ENCODE peak calls at places on chromosome 4, in nine cellular contexts. Y is GM06990, P is choroid plexus epithelial cell, Q is AG04450, M is MM.1S, V is lower lobe of right lung, E is neural progenitor cell, Z is heart right ventricle, S is dorsolateral prefrontal cortex. I is an unnamed sample.

GRCh38 chr4:120071192-120071795 is 4.6 kb upstream of the MAD2L1 start:
- DNase-seq in E (peak; percentile 59), Q (no peak), S (no peak), Z (no peak), P (peak; percentile 91), V (no peak), Y (peak; percentile 15), M (peak; percentile 74), I (peak; percentile 37)

GRCh38 chr4:183960912-183961569 is 55.9 kb downstream of the STOX2 start:
- DNase-seq in S (no peak), Z (no peak), M (no peak), E (no peak), Q (no peak), Y (no peak), P (no peak), V (no peak), I (no peak)

GRCh38 chr4:1777822-1778641 is 15.1 kb upstream of the FGFR3 start:
- DNase-seq in V (no peak), Z (no peak), M (no peak), Y (no peak), Q (no peak), E (peak; percentile 97), S (peak; percentile 61), P (peak; percentile 19), I (peak; percentile 86)

GRCh38 chr4:141560056-141560455 is 76.3 kb upstream of the IL15 start:
- DNase-seq in P (no peak), Z (no peak), E (no peak), M (no peak), V (no peak), Y (no peak), Q (no peak), S (no peak), I (no peak)

GRCh38 chr4:37000281-37000680 is 244.3 kb upstream of the NWD2 start:
- DNase-seq in P (no peak), Q (no peak), Y (no peak), V (no peak), Z (no peak), M (no peak), E (no peak), S (no peak), I (no peak)

GRCh38 chr4:89708903-89709361 is 128.0 kb downstream of the SNCA start:
- DNase-seq in Q (peak; percentile 7), E (no peak), Y (no peak), M (no peak), Z (no peak), V (no peak), S (peak; percentile 31), P (peak; percentile 64), I (no peak)

GRCh38 chr4:47213971-47214370 is 182.6 kb downstream of the GABRB1 start:
- DNase-seq in Q (peak; percentile 66), P (peak; percentile 94), E (no peak), S (no peak), V (no peak), Y (no peak), Z (no peak), M (no peak), I (no peak)

GRCh38 chr4:53987761-53988171 is 76.6 kb downstream of the CHIC2 start:
- DNase-seq in Y (no peak), E (no peak), S (no peak), V (no peak), Z (no peak), Q (peak; percentile 18), P (peak; percentile 64), M (no peak), I (no peak)

GRCh38 chr4:22315643-22316042 is 200.2 kb downstream of the ADGRA3 start:
- DNase-seq in Y (no peak), P (no peak), V (no peak), E (no peak), S (no peak), M (no peak), Q (no peak), Z (no peak), I (no peak)

GRCh38 chr4:87543835-87544461 is 14.8 kb upstream of the SPARCL1 start:
- DNase-seq in Z (no peak), E (peak; percentile 64), M (peak; percentile 28), V (no peak), P (peak; percentile 85), S (no peak), Q (no peak), Y (no peak), I (peak; percentile 29)

GRCh38 chr4:29278580-29278979 is 1441.6 kb upstream of the PCDH7 start:
- DNase-seq in M (no peak), Z (no peak), V (no peak), P (peak; percentile 48), S (no peak), E (no peak), Y (no peak), Q (peak; percentile 39), I (no peak)

GRCh38 chr4:168759959-168760527 is 250.0 kb downstream of the CBR4 start:
- DNase-seq in Z (no peak), M (no peak), Y (no peak), Q (no peak), S (no peak), V (peak; percentile 61), P (no peak), E (no peak), I (no peak)

GRCh38 chr4:88803600-88804096 is 106.0 kb upstream of the NAP1L5 start:
- DNase-seq in V (no peak), Z (no peak), Y (peak; percentile 21), S (no peak), M (no peak), E (no peak), P (peak; percentile 96), Q (peak; percentile 56), I (no peak)

GRCh38 chr4:57098945-57099344 is 11.2 kb downstream of the IGFBP7 start:
- DNase-seq in Y (no peak), M (no peak), Z (no peak), P (peak; percentile 95), V (no peak), Q (peak; percentile 82), E (no peak), S (no peak), I (no peak)

GRCh38 chr4:129342820-129343219 is 246.9 kb downstream of the C4orf33 start:
- DNase-seq in E (no peak), V (no peak), P (peak; percentile 92), Z (no peak), Q (no peak), S (no peak), M (no peak), Y (no peak), I (no peak)

GRCh38 chr4:75547647-75548387 is 8.0 kb upstream of the ODAPH start:
- DNase-seq in S (no peak), P (peak; percentile 66), Z (peak; percentile 35), M (peak; percentile 61), V (peak; percentile 65), Y (no peak), E (no peak), Q (no peak), I (no peak)

GRCh38 chr4:76035799-76036389 is at the start of gene CXCL11:
- DNase-seq in P (no peak), V (no peak), Y (no peak), M (no peak), E (no peak), S (no peak), Z (no peak), Q (no peak), I (no peak)

GRCh38 chr4:146545102-146545501 is 23.4 kb upstream of the SLC10A7 start:
- DNase-seq in P (peak; percentile 66), Y (no peak), E (peak; percentile 42), S (no peak), M (peak; percentile 54), Q (no peak), Z (no peak), V (no peak), I (peak; percentile 16)

DNA sequence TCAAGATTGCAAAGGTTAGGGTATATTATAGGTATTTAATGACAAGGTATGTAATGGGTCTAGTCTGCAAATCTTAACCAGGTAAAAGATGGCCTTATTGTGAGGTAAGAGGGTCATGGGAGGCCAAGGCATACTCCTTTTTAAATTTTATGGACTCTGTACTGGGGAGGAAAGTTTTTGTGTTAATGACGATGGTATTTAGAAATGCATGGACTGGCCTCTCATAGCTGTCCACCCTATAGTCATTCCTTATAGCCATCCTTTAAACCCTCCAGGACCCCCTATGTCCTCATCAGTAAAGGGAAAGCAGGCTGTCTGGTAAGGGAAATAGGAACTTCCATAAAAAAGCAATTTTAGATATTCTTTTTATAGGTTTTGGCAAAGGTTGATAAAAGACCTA is 1.5 kb downstream of the AIMP1 start:
- DNase-seq in M (no peak), E (no peak), V (no peak), Z (no peak), Y (no peak), S (no peak), Q (no peak), P (no peak), I (no peak)
- H3K4me3 ChIP-seq in M (peak overlapping the region; percentile 90), E (peak overlapping the region; percentile 86), V (peak overlapping the region; percentile 76), Z (no peak overlapping the region), Y (peak overlapping the region; percentile 83), S (peak overlapping the region; percentile 94), Q (peak overlapping the region; percentile 93), P (peak overlapping the region; percentile 92), I (peak overlapping the region; percentile 75)

DNA sequence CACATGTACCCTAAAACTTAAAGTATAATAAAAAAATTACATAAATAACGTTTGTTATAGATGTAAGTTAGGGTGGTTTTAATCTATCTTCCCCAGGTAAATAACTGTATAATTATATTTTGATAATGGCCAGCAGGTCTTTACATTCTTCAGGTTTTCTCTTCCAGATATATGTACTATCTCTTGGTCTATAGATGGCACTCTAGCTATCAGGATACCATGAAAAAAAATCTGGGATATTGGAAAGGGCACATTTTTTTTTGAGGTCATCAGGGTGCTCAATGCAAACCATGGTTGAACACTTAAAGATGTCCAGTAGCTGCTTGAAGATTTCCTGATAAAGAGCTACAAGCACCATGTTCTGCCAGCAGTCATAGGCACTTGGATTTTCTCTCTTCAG is 15.6 kb upstream of the ADH4 start:
- DNase-seq in Q (no peak), S (no peak), Y (no peak), V (no peak), Z (no peak), E (no peak), P (no peak), M (no peak), I (no peak)
- TF ChIP-seq CTCF in Q (peak; percentile 8), S (no peak), Y (no peak), V (no peak), Z (no peak), E (peak; percentile 22), P (no peak), M (no peak), I (no peak)

DNA sequence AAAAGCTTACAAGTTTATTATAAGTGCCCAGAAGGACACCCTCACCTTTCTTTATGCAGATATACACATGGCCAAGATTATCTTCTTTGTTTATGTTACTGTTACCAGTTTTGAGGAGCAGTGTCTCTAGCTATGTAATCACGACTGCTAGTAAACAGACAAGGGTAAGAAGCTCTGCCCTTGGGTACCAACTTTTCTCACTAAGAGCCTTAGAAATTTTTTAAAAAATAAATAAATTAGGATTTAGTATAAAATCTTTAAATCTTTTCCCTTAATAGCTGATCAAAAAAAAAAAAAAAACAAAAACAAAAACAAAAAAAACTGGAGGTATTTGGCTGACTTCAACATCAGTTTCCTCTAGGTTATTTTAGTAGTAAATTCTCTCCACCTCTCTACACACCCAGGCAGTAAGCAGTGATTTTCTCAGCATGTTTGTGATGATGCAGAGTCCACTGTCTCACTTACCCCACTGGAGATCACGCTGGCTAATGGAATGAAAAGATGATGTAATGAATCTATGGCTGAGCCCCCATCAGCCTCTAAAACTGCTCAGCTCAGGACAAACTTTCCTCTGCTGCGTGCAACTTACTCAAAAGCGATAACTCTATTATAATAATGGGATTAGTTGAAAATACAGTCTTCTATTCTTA is 125.9 kb downstream of the FRYL start:
- DNase-seq in S (no peak), Z (no peak), E (no peak), P (peak; percentile 51), V (no peak), Q (no peak), Y (no peak), M (no peak), I (no peak)
- H3K4me3 ChIP-seq in S (peak overlapping the region; percentile 52), Z (no peak overlapping the region), E (no peak overlapping the region), P (peak overlapping the region; percentile 15), V (peak overlapping the region; percentile 26), Q (no peak overlapping the region), Y (no peak overlapping the region), M (no peak overlapping the region), I (no peak overlapping the region)

GRCh38 chr4:165096776-165097175 is 15.9 kb downstream of the TMEM192 start:
- DNase-seq in Z (no peak), Y (no peak), M (peak; percentile 20), E (peak; percentile 43), V (no peak), S (no peak), Q (no peak), P (peak; percentile 68), I (peak; percentile 18)
- TF ChIP-seq CTCF in Z (peak; percentile 55), Y (peak; percentile 45), M (peak; percentile 56), E (peak; percentile 78), V (peak; percentile 27), S (peak; percentile 74), Q (peak; percentile 61), P (peak; percentile 67), I (peak; percentile 63)